ENCODE peak calls at places on chromosomes 2 and 18, in six cellular contexts. K is A549, I is WTC11, P is H1, Q is endothelial cell of umbilical vein, A is HepG2. W is an unnamed sample.

GRCh38 chr18:10304853-10305252 is 149.6 kb upstream of the APCDD1 start:
- DNase-seq in K (no peak), I (no peak), P (no peak), Q (no peak), A (no peak), W (no peak)

GRCh38 chr18:49494660-49495059 is 7.6 kb upstream of the C18orf32 start:
- DNase-seq in K (no peak), I (no peak), P (no peak), Q (peak), A (no peak), W (no peak)

GRCh38 chr2:228709788-228710371 is 528.4 kb upstream of the SPHKAP start:
- DNase-seq in K (no peak), I (no peak), P (no peak), Q (no peak), A (no peak), W (no peak)

GRCh38 chr2:165361511-165361910 is 108.0 kb upstream of the CSRNP3 start:
- DNase-seq in K (no peak), I (no peak), P (no peak), Q (no peak), A (no peak), W (no peak)

GRCh38 chr2:209818939-209819338 is 47.3 kb downstream of the UNC80 start:
- DNase-seq in K (no peak), I (no peak), P (no peak), Q (no peak), A (no peak), W (no peak)

GRCh38 chr2:53129851-53130250 is 637.8 kb upstream of the CHAC2 start:
- DNase-seq in K (no peak), I (no peak), P (no peak), Q (no peak), A (no peak), W (no peak)

GRCh38 chr2:72993147-72993546 is 75.8 kb downstream of the EMX1 start:
- DNase-seq in K (peak), I (peak), P (peak), Q (peak), A (peak), W (peak)

GRCh38 chr2:15984367-15985255 is 44.3 kb downstream of the MYCN start:
- DNase-seq in K (no peak), I (peak), P (peak), Q (no peak), A (no peak), W (no peak)

GRCh38 chr2:196924051-196924450 is 2.5 kb downstream of the PGAP1 start:
- DNase-seq in K (no peak), I (no peak), P (no peak), Q (no peak), A (no peak), W (no peak)

GRCh38 chr2:155546715-155547555 is 785.6 kb downstream of the NR4A2 start:
- DNase-seq in K (no peak), I (no peak), P (no peak), Q (no peak), A (no peak), W (no peak)

GRCh38 chr18:31498450-31499156 is 626 bp downstream of the DSG2 start:
- DNase-seq in K (no peak), I (no peak), P (no peak), Q (no peak), A (no peak), W (peak)

GRCh38 chr2:33373986-33374385 is 102.5 kb upstream of the RASGRP3 start:
- DNase-seq in K (peak), I (no peak), P (no peak), Q (no peak), A (no peak), W (no peak)

GRCh38 chr2:160425394-160425793 is 68.2 kb downstream of the RBMS1 start:
- DNase-seq in K (no peak), I (no peak), P (no peak), Q (no peak), A (no peak), W (no peak)

GRCh38 chr2:176178271-176178806 is 10.1 kb upstream of the HOXD1 start:
- DNase-seq in K (no peak), I (no peak), P (peak), Q (no peak), A (no peak), W (no peak)

GRCh38 chr2:185970148-185970852 is 231.7 kb downstream of the FSIP2 start:
- DNase-seq in K (no peak), I (no peak), P (no peak), Q (peak), A (peak), W (no peak)

GRCh38 chr18:33804258-33804657 is 226.2 kb downstream of the ASXL3 start:
- DNase-seq in K (peak), I (no peak), P (no peak), Q (no peak), A (no peak), W (no peak)

GRCh38 chr18:76721207-76721996 is 101.0 kb upstream of the ZNF236 start:
- DNase-seq in K (no peak), I (no peak), P (no peak), Q (no peak), A (no peak), W (no peak)
- TF ChIP-seq JUN in K (no peak), I (no peak), P (no peak), Q (no peak), A (no peak), W (no peak)

GRCh38 chr2:146203232-146203631 is 1641.6 kb upstream of the ACVR2A start:
- DNase-seq in K (no peak), I (no peak), P (no peak), Q (no peak), A (no peak), W (no peak)
- TF ChIP-seq JUN in K (no peak), I (no peak), P (no peak), Q (no peak), A (no peak), W (no peak)

DNA sequence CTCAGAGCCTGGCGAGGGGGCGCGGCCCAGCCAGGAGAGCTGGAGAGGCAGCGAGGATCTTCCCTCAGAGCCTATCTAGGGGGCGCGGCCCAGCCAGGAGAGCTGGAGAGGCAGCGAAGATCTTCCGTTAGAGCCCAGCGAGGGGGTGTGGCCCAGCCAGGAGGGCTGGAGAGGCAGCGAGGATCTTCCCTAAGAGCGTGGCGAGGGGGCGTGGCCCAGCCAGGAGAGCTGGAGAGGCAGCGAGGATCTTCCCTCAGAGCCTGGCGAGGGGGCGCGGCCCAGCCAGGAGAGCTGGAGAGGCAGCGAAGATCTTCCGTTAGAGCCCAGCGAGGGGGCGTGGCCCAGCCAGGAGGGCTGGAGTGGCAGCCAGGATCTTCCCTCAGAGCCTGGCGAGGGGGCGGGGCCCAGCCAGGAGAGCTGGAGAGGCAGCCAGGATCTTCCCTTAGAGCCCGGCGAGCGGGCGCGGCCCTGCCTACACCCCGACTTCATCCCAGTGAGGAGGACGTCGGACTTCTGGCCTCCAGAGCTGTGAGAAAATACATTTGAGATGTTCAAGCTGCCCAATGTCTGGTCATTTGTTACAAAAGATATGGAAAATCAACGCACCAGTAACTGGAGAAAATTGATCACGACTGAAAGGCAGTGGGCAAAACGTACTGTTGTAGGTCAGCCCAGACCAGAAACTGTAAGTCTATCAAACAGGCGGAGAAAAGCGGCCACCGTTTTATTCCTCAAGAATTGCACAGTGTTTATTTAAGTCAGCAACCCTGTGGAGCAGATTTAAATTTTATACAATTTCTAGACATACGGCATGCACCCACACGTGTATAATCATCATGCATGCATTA is 63.5 kb upstream of the TMEM18 start:
- DNase-seq in K (peak), I (peak), P (peak), Q (peak), A (peak), W (peak)
- TF ChIP-seq JUN in K (no peak), I (no peak), P (no peak), Q (no peak), A (no peak), W (no peak)

DNA sequence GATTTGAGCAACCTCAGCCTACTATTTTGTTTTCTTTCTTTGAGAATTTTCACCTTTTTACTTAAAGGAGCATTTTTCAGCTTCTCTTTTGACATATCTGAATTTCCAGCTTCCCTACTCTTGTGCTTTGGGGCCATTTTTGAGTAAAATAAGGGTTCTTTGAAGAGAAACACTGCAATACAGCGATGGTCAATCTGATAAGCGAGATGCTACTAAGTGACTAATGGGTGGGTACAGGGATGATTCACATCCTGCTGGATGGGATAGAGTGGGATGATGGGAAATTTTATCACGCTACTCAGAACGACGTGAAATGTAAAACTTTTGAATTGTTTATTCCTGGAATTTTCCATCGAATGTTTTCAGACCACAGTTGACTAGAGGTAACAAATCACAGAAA is 211.5 kb downstream of the TMEM247 start:
- DNase-seq in K (peak), I (no peak), P (no peak), Q (peak), A (peak), W (peak)
- TF ChIP-seq JUN in K (no peak), I (no peak), P (no peak), Q (peak), A (no peak), W (no peak)

DNA sequence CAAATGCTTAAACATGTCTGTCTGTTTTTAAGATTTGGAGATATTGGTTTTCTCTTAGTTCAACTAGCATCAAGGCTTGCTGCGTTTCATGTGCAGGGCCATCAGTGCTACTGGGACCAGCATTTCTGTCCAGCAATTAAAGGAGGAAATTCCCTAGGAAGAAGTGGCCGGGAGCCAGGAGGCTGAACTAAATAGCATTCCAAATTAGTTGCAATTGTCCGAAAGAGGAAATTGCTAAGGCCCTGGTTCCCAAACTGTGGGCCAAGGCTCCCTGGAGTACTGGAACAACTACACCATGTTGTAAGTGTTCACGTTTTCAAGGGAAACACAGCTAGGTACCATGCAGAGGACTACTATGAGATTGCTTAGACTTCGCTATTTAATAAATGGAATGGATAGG is 257.9 kb downstream of the PTPRM start:
- DNase-seq in K (no peak), I (no peak), P (no peak), Q (peak), A (no peak), W (no peak)
- TF ChIP-seq JUN in K (no peak), I (no peak), P (no peak), Q (no peak), A (no peak), W (no peak)

GRCh38 chr2:203327582-203327917 is 644 bp upstream of the ABI2 start:
- DNase-seq in K (no peak), I (peak), P (no peak), Q (no peak), A (no peak), W (peak)
- TF ChIP-seq JUN in K (no peak), I (no peak), P (no peak), Q (no peak), A (no peak), W (no peak)

DNA sequence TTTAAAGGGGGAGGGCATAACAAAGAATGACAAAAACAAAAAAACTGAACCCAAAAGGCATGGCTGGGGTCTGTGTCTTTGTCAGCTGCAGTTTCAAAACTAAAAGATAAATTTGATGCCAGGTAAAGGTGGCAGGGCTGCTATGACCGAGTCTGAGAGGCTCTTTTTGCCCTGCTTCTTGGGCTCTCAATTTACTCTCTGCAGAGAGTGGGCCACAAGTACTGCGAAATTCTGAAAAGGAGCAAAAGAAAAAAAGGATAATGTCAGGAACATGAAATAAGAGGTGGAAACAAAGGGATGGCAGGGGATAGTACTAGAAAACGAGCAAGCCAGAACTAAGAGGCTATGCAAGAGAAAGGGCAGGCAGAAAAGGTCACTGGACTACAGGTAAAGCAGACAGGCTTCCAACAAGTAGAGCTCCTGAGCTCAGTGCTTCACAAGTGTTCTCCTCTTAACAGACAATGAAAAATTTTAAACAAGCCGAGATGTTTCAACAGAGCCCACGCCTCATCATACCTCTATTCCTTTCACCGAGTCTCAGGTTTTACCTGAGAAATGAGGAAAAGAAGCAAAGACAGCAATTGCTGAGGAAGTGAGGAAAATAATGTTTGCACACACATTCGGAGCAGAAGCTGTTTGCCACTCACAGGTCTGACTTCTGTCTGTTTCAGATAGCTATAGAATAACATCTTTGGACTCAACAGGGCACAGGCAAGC is 7.3 kb downstream of the IRS1 start:
- DNase-seq in K (no peak), I (no peak), P (no peak), Q (no peak), A (no peak), W (no peak)
- TF ChIP-seq JUN in K (no peak), I (no peak), P (no peak), Q (no peak), A (no peak), W (no peak)

W was measured in K562.